ENCODE peak calls at places on chromosomes 7 and 10, in five cellular contexts. I is tibial nerve, N is adrenal gland, B is esophagus muscularis mucosa, O is ovary. A is an unnamed sample.

GRCh38 chr7:140397784-140398750 is at the start of gene SLC37A3:
- DNase-seq in I (peak), N (peak), B (peak), O (peak), A (peak)

GRCh38 chr10:120336910-120337540 is 120.0 kb upstream of the PLPP4 start:
- DNase-seq in I (peak), N (peak), B (no peak), O (peak), A (peak)

GRCh38 chr10:132423966-132424847 is 27.2 kb downstream of the PWWP2B start:
- DNase-seq in I (no peak), N (no peak), B (no peak), O (no peak), A (no peak)

GRCh38 chr7:19621740-19622139 is 87.1 kb downstream of the POLR1F start:
- DNase-seq in I (no peak), N (no peak), B (no peak), O (no peak), A (no peak)

GRCh38 chr7:5470167-5470532 is 46.5 kb upstream of the TNRC18 start:
- DNase-seq in I (no peak), N (no peak), B (no peak), O (no peak), A (no peak)

GRCh38 chr10:116201670-116202430 is 71.2 kb downstream of the GFRA1 start:
- DNase-seq in I (no peak), N (no peak), B (no peak), O (no peak), A (no peak)

GRCh38 chr7:71868797-71869196 is 543.3 kb downstream of the CALN1 start:
- DNase-seq in I (no peak), N (no peak), B (no peak), O (no peak), A (no peak)

GRCh38 chr10:29496341-29497162 is 138.2 kb downstream of the SVIL start:
- DNase-seq in I (peak), N (peak), B (no peak), O (peak), A (peak)

GRCh38 chr7:151433721-151434400 is 6.1 kb downstream of the CRYGN start:
- DNase-seq in I (no peak), N (no peak), B (no peak), O (peak), A (no peak)

GRCh38 chr10:87546971-87547413 is 42.3 kb downstream of the MINPP1 start:
- DNase-seq in I (no peak), N (no peak), B (no peak), O (no peak), A (no peak)

GRCh38 chr10:130954326-130954905 is 357.1 kb downstream of the TCERG1L start:
- DNase-seq in I (no peak), N (no peak), B (no peak), O (no peak), A (no peak)

GRCh38 chr7:2099036-2099957 is 133.4 kb downstream of the MAD1L1 start:
- DNase-seq in I (no peak), N (no peak), B (no peak), O (no peak), A (no peak)

GRCh38 chr7:157397751-157398691 is 61.2 kb downstream of the DNAJB6 start:
- DNase-seq in I (no peak), N (no peak), B (no peak), O (peak), A (peak)

GRCh38 chr10:93652857-93653256 is 40.5 kb downstream of the PDE6C start:
- DNase-seq in I (no peak), N (no peak), B (no peak), O (no peak), A (no peak)

DNA sequence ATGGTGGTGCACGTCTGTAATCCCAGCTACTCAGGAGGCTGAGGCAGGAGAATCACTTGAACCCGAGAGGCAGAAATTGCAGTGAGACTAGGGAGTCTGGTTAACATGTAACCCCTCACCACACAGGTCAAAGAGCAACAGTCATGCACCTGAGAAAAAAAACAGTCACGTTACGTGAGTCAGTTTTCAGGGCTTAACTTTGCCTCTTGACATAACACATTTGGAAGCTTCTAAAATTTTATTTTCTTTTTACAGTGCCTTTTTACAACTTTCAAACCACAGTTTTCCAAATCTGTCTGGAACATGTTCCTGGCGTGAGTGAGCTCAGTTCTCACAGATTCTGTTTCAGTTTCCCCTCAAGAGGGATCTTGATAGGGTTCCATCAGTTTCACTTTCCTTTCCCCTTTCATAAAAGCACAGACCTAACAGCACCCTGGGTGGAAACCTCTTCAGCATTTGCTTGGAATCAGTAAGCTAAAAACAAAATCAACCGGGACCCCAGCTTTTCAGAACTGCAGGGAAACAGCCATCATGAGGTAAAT is 4.4 kb downstream of the IFIT3 start:
- DNase-seq in I (no peak), N (no peak), B (no peak), O (no peak), A (peak)
- TF ChIP-seq POLR2A in I (no peak), N (no peak), B (no peak), O (no peak), A (no peak)

GRCh38 chr7:56033671-56034432 is 17.4 kb downstream of the PSPH start:
- DNase-seq in I (no peak), N (peak), B (no peak), O (peak), A (peak)
- TF ChIP-seq POLR2A in I (no peak), N (peak), B (no peak), O (no peak), A (no peak)

GRCh38 chr7:112381311-112382091 is 68.8 kb upstream of the IFRD1 start:
- DNase-seq in I (no peak), N (no peak), B (peak), O (no peak), A (no peak)
- TF ChIP-seq POLR2A in I (no peak), N (no peak), B (no peak), O (no peak), A (no peak)

GRCh38 chr7:92447239-92448184 is at the start of gene GATAD1:
- DNase-seq in I (peak), N (peak), B (peak), O (peak), A (peak)
- TF ChIP-seq POLR2A in I (peak), N (peak), B (peak), O (peak), A (peak)